ENCODE peak calls at places on chromosome 10, in six cellular contexts. G is H1, Y is GM12892, O is K562, R is HepG2, W is GM12878. B is an unnamed sample.
A peak's percentile ranks its signal among the peaks of the same experiment; 100 is the strongest.

GRCh38 chr10:52755297-52756062 is 17.1 kb downstream of the MBL2 start:
- DNase-seq in G (no peak), Y (no peak), O (no peak), R (peak; percentile 89), W (no peak), B (no peak)

GRCh38 chr10:133337079-133337725 is 506 bp upstream of the CALY start:
- DNase-seq in G (no peak), Y (no peak), O (no peak), R (no peak), W (no peak), B (no peak)

GRCh38 chr10:43595739-43596298 is 10.4 kb upstream of the ZNF485 start:
- DNase-seq in G (no peak), Y (no peak), O (no peak), R (no peak), W (peak; percentile 78), B (no peak)

GRCh38 chr10:7405637-7406036 is 5.2 kb downstream of the SFMBT2 start:
- DNase-seq in G (no peak), Y (no peak), O (peak; percentile 69), R (no peak), W (no peak), B (no peak)

GRCh38 chr10:97427571-97428179 is 1.7 kb downstream of the PGAM1 start:
- DNase-seq in G (peak; percentile 73), Y (no peak), O (no peak), R (peak; percentile 74), W (no peak), B (no peak)

GRCh38 chr10:107391901-107392300 is 227.4 kb upstream of the SORCS1 start:
- DNase-seq in G (no peak), Y (no peak), O (no peak), R (no peak), W (peak; percentile 3), B (no peak)

GRCh38 chr10:22379059-22379458 is 33.8 kb downstream of the SPAG6 start:
- DNase-seq in G (no peak), Y (no peak), O (no peak), R (no peak), W (peak; percentile 39), B (no peak)

GRCh38 chr10:71728218-71728737 is 8.7 kb upstream of the C10orf105 start:
- DNase-seq in G (no peak), Y (peak; percentile 43), O (no peak), R (no peak), W (peak; percentile 72), B (no peak)

GRCh38 chr10:4501306-4501705 is 324.7 kb upstream of the AKR1E2 start:
- DNase-seq in G (no peak), Y (no peak), O (no peak), R (no peak), W (no peak), B (no peak)

GRCh38 chr10:88186335-88186734 is 322.9 kb downstream of the PTEN start:
- DNase-seq in G (no peak), Y (no peak), O (no peak), R (no peak), W (no peak), B (no peak)

GRCh38 chr10:6607187-6607586 is 27.1 kb upstream of the PRKCQ start:
- DNase-seq in G (no peak), Y (no peak), O (no peak), R (no peak), W (no peak), B (no peak)

GRCh38 chr10:48363617-48364355 is 57.3 kb downstream of the MAPK8 start:
- DNase-seq in G (no peak), Y (no peak), O (peak; percentile 30), R (peak; percentile 70), W (peak; percentile 51), B (peak; percentile 3)

GRCh38 chr10:97210576-97210975 is 24.8 kb upstream of the SLIT1 start:
- DNase-seq in G (peak; percentile 97), Y (no peak), O (peak; percentile 68), R (peak; percentile 61), W (peak; percentile 37), B (peak; percentile 55)

GRCh38 chr10:129658673-129659072 is 191.6 kb downstream of the MGMT start:
- DNase-seq in G (no peak), Y (no peak), O (peak; percentile 21), R (peak; percentile 18), W (no peak), B (no peak)

GRCh38 chr10:110005716-110006115 is 2.1 kb upstream of the ADD3 start:
- DNase-seq in G (no peak), Y (no peak), O (no peak), R (peak; percentile 35), W (no peak), B (no peak)

GRCh38 chr10:96863922-96864543 is 31.9 kb downstream of the LCOR start:
- DNase-seq in G (no peak), Y (no peak), O (no peak), R (peak; percentile 94), W (peak; percentile 40), B (peak; percentile 14)

GRCh38 chr10:58393317-58393716 is 8.1 kb downstream of the TFAM start:
- DNase-seq in G (no peak), Y (no peak), O (no peak), R (no peak), W (no peak), B (no peak)

GRCh38 chr10:131102147-131102546 is 209.4 kb downstream of the TCERG1L start:
- DNase-seq in G (no peak), Y (no peak), O (no peak), R (no peak), W (no peak), B (no peak)

GRCh38 chr10:132198068-132198370 is 11.3 kb downstream of the DPYSL4 start:
- DNase-seq in G (no peak), Y (no peak), O (no peak), R (no peak), W (no peak), B (no peak)

GRCh38 chr10:96740579-96741281 is 20.4 kb upstream of the PIK3AP1 start:
- DNase-seq in G (no peak), Y (no peak), O (no peak), R (no peak), W (no peak), B (no peak)

GRCh38 chr10:45368181-45368580 is 5.8 kb upstream of the ALOX5 start:
- DNase-seq in G (no peak), Y (no peak), O (no peak), R (no peak), W (no peak), B (no peak)

GRCh38 chr10:680745-681144 is 8.7 kb downstream of the DIP2C start:
- DNase-seq in G (no peak), Y (no peak), O (no peak), R (no peak), W (no peak), B (no peak)

DNA sequence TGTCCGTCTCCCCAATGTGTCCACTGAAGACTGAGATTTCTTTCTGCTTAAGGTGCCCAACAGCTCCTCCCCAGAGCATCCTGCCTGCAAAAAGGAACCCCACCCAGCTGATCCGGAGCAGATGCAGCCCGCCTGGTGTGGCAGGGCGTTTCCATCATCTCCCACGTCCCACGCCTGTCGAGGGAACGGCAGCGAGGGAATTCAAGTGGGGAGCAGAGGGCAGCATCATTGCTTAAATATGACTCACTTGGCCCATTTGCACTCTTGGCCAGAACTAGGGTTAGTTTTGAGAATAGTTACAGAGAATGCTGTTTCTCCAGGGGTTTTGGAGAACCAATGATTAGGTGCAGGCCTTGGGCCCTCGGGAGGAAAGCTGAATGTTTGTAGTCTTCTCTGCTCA is 20.8 kb downstream of the VWA2 start:
- DNase-seq in G (no peak), Y (no peak), O (no peak), R (no peak), W (no peak), B (no peak)
- TF ChIP-seq TAF1 in G (no peak), Y (no peak), O (no peak), R (no peak), W (no peak), B (no peak)

GRCh38 chr10:27100800-27101347 is 580 bp upstream of the ANKRD26 start:
- DNase-seq in G (no peak), Y (peak; percentile 2), O (no peak), R (no peak), W (no peak), B (no peak)

GRCh38 chr10:27104919-27105318 is 4.6 kb upstream of the ANKRD26 start:
- DNase-seq in G (no peak), Y (no peak), O (no peak), R (no peak), W (no peak), B (no peak)

GRCh38 chr10:27099448-27099847 is 846 bp downstream of the ANKRD26 start:
- DNase-seq in G (no peak), Y (no peak), O (no peak), R (no peak), W (no peak), B (no peak)

GRCh38 chr10:27099916-27100799 is at the start of gene ANKRD26:
- DNase-seq in G (peak; percentile 97), Y (peak; percentile 82), O (peak; percentile 97), R (peak; percentile 95), W (peak; percentile 94), B (peak; percentile 82)
- TF ChIP-seq POLR2A in G (no peak), Y (peak; percentile 82), O (peak; percentile 93), R (peak; percentile 94), W (peak; percentile 85), B (peak; percentile 73)

GRCh38 chr10:31583358-31583757 is 264.3 kb downstream of the ZEB1 start:
- DNase-seq in G (no peak), Y (no peak), O (no peak), R (no peak), W (no peak), B (no peak)

GRCh38 chr10:31582365-31583052 is 263.5 kb downstream of the ZEB1 start:
- DNase-seq in G (no peak), Y (no peak), O (no peak), R (no peak), W (no peak), B (no peak)

GRCh38 chr10:31586708-31587107 is 267.7 kb downstream of the ZEB1 start:
- DNase-seq in G (no peak), Y (no peak), O (no peak), R (no peak), W (no peak), B (no peak)

GRCh38 chr10:31584098-31584631 is 265.1 kb downstream of the ZEB1 start:
- DNase-seq in G (no peak), Y (no peak), O (no peak), R (no peak), W (no peak), B (no peak)

GRCh38 chr10:31584789-31585406 is 265.9 kb downstream of the ZEB1 start:
- DNase-seq in G (no peak), Y (no peak), O (no peak), R (no peak), W (no peak), B (no peak)
- TF ChIP-seq POLR2AphosphoS5 in G (no peak), Y (no peak), O (no peak), R (no peak), W (no peak), B (no peak)

DNA sequence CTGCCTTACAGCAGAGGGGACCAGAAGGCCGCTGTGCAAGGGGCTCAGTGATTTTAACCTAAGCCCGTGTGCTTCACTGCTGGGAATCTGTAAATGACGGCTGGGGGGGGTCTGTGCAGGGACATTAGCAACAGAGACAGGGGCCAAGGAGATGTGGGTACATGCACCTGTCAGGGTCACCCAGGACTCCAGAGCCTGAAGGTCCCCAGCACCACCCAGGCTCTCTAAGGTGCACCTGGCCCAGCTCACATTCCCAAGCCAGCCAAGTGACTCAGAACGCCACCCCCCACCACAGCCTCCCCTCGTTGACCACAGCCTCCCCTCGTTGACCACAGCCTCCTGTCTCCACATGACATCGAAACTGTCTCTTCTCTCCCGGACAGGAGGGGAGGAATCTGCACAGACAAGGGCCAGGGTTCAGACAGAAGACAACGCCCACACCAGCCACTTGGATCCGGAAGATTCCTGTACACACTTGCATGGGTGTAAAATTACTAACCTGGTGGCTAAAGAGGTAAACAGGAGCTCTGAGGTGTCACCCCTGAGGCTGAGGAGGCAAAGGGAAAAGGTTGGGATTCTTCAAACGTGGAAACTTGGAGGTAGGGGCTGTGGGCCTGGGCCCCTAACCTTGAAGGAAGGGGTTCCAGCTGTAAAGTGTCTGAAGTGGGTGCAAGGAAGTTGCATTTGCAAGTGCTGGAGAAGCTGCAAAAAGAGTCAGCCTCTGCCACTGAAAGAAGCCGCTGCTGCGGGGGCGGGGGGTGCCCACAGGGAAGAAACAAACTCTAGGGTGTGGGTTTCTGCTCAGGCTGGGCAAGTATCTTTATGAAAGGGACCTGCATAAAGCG is 27.0 kb downstream of the CALML3 start:
- DNase-seq in G (no peak), Y (no peak), O (peak; percentile 64), R (no peak), W (peak; percentile 2), B (no peak)
- TF ChIP-seq TAF1 in G (no peak), Y (no peak), O (no peak), R (no peak), W (no peak), B (no peak)